ENCODE peak calls at places on chromosomes 5 and 9, in eight cellular contexts. I is foreskin fibroblast, B is psoas muscle, R is Peyer's patch, N is osteoblast, O is brain microvascular endothelial cell, E is WERI-Rb-1, U is GM12865. A is an unnamed sample.

GRCh38 chr5:78483809-78484521 is 123.5 kb downstream of the SCAMP1 start:
- DNase-seq in I (peak), B (no peak), R (no peak), N (no peak), O (peak), E (no peak), U (peak), A (no peak)

GRCh38 chr5:172597755-172598155 is 43.3 kb upstream of the NEURL1B start:
- DNase-seq in I (no peak), B (no peak), R (no peak), N (no peak), O (no peak), E (no peak), U (no peak), A (no peak)

GRCh38 chr9:111000202-111000601 is 38.1 kb downstream of the LPAR1 start:
- DNase-seq in I (no peak), B (no peak), R (no peak), N (no peak), O (no peak), E (no peak), U (no peak), A (no peak)

GRCh38 chr9:91681461-91682305 is 258.1 kb upstream of the NFIL3 start:
- DNase-seq in I (peak), B (peak), R (peak), N (peak), O (peak), E (peak), U (peak), A (peak)

GRCh38 chr5:72126796-72127195 is 19.5 kb downstream of the MAP1B start:
- DNase-seq in I (no peak), B (no peak), R (no peak), N (no peak), O (no peak), E (no peak), U (no peak), A (no peak)

GRCh38 chr5:91408710-91409109 is 25.6 kb upstream of the ARRDC3 start:
- DNase-seq in I (no peak), B (no peak), R (no peak), N (no peak), O (no peak), E (no peak), U (no peak), A (no peak)

GRCh38 chr5:174581483-174581882 is 142.9 kb upstream of the MSX2 start:
- DNase-seq in I (no peak), B (no peak), R (no peak), N (no peak), O (no peak), E (peak), U (no peak), A (no peak)

GRCh38 chr9:98329904-98330303 is 74.5 kb upstream of the TBC1D2 start:
- DNase-seq in I (no peak), B (no peak), R (no peak), N (no peak), O (no peak), E (no peak), U (no peak), A (no peak)

GRCh38 chr9:109794361-109795012 is 14.5 kb downstream of the PALM2AKAP2 start:
- DNase-seq in I (no peak), B (no peak), R (no peak), N (no peak), O (no peak), E (no peak), U (no peak), A (no peak)

GRCh38 chr5:153372433-153373167 is 117.9 kb upstream of the GRIA1 start:
- DNase-seq in I (no peak), B (no peak), R (no peak), N (no peak), O (no peak), E (no peak), U (no peak), A (no peak)

GRCh38 chr5:96771395-96771794 is 36.4 kb downstream of the ERAP1 start:
- DNase-seq in I (no peak), B (no peak), R (no peak), N (no peak), O (no peak), E (no peak), U (no peak), A (no peak)

GRCh38 chr5:14871573-14872069 is at the start of gene ANKH:
- DNase-seq in I (peak), B (peak), R (peak), N (peak), O (peak), E (peak), U (peak), A (no peak)
- TF ChIP-seq CTCF in I (no peak), B (peak), R (no peak), N (no peak), O (peak), E (peak), U (peak), A (peak)

DNA sequence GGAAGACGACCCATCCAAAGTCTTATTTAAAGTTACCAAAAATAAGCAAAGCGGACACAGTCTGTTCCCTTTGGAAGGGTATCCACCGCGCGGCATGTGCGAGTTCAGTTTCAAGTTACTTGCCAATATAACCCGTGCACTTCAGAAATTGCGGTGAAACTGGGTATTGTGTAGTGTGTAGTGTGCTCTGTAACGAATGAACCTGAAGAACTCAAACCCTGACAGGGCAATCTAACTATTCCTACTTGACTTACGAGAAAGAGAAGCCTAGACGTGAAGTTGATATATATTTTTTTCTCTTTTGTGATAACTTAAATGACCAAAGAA is 1.5 kb downstream of the MAN2A1 start:
- DNase-seq in I (no peak), B (no peak), R (no peak), N (no peak), O (no peak), E (no peak), U (no peak), A (no peak)
- TF ChIP-seq CTCF in I (no peak), B (no peak), R (no peak), N (no peak), O (no peak), E (no peak), U (no peak), A (no peak)

GRCh38 chr9:132853482-132853881 is 24.6 kb downstream of the AK8 start:
- DNase-seq in I (no peak), B (no peak), R (no peak), N (no peak), O (no peak), E (no peak), U (no peak), A (no peak)
- TF ChIP-seq CTCF in I (no peak), B (no peak), R (no peak), N (no peak), O (no peak), E (no peak), U (no peak), A (no peak)

DNA sequence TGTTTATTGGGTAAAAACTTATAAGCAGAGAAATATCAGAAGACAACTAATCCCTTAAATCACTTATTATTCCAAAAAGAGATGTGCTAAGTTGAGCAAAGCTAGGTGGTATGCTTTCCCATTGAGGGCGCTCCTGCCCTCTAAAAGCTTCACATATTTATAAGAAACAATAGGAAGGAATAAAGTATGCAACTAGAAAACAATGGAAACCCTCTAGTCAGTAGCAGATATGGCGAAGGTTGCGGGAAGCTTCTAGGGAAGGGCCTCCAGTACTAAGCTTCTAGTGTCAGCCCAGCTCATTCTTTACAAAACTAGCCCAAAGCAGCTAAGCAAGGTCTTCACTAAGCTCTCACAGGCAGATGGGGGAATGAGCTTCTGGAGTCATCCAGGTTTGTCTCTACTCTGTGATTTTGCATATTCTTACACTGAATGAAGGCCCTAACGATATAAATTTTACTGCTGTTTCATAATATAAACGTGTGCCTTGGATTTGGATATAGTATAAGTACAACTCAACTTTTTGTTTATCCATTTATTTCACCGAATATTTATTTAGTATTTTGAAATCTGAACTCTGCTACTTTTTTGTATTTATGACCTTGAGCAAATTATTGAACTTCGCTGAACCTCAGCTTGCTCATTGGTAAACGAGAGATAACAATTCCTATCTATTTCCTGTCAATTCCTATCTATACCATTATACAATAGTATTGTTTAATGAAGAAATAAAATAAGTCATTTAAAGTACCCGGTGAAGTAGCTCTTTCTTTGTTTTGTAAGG is 571.4 kb downstream of the ELAVL2 start:
- DNase-seq in I (no peak), B (no peak), R (no peak), N (no peak), O (no peak), E (no peak), U (no peak), A (no peak)
- TF ChIP-seq CTCF in I (no peak), B (no peak), R (no peak), N (no peak), O (no peak), E (no peak), U (no peak), A (no peak)

GRCh38 chr9:130172858-130173461 is 756 bp downstream of the NCS1 start:
- DNase-seq in I (no peak), B (no peak), R (no peak), N (peak), O (no peak), E (peak), U (no peak), A (no peak)
- TF ChIP-seq CTCF in I (no peak), B (no peak), R (no peak), N (no peak), O (no peak), E (peak), U (no peak), A (no peak)

DNA sequence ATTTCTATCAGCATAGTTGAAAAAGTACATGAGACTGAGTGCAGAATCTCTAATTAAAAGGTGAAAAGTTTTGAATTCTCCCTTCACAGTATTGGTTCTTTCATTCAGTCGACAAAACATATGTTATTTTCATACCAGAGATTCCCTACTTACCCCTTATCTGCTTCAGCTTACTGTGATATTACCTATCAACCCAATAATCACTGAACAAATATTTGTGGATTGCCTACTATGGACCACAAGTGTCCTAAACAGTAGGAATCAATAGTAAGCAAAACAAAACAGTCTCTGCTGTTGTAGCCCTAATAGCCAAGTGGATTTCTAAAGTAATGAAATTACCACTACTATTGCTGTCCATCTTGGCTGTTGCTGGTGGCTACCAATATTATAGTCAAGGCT is 11.5 kb downstream of the CCDC152 start:
- DNase-seq in I (no peak), B (no peak), R (no peak), N (no peak), O (no peak), E (no peak), U (no peak), A (no peak)
- TF ChIP-seq CTCF in I (no peak), B (no peak), R (no peak), N (no peak), O (no peak), E (no peak), U (no peak), A (no peak)